ENCODE peak calls at places on chromosomes 4 and X, in six cellular contexts. C is spleen, Y is body of pancreas, I is suprapubic skin, G is endothelial cell of umbilical vein, B is GM12878. E is an unnamed sample.

GRCh38 chr4:3059090-3059428 is 15.3 kb downstream of the HTT-AS start:
- DNase-seq in C (peak), Y (no peak), I (no peak), G (no peak), B (no peak), E (no peak)

GRCh38 chr4:86918539-86919072 is 16.2 kb upstream of the AFF1 start:
- DNase-seq in C (no peak), Y (no peak), I (no peak), G (no peak), B (no peak), E (no peak)

GRCh38 chr4:47531241-47531953 is 46.3 kb downstream of the ATP10D start:
- DNase-seq in C (peak), Y (no peak), I (no peak), G (peak), B (peak), E (peak)

GRCh38 chr4:148454835-148455234 is 12.6 kb upstream of the NR3C2 start:
- DNase-seq in C (no peak), Y (no peak), I (no peak), G (no peak), B (no peak), E (no peak)

GRCh38 chr4:147829401-147830101 is 97.7 kb downstream of the ARHGAP10 start:
- DNase-seq in C (no peak), Y (peak), I (no peak), G (no peak), B (no peak), E (peak)

GRCh38 chr4:168598191-168598590 is 101.3 kb downstream of the PALLD start:
- DNase-seq in C (no peak), Y (no peak), I (no peak), G (peak), B (no peak), E (no peak)

GRCh38 chr4:76969941-76970529 is 20.5 kb downstream of the SEPTIN11 start:
- DNase-seq in C (no peak), Y (no peak), I (no peak), G (no peak), B (no peak), E (no peak)

GRCh38 chr4:127624176-127624575 is 8.6 kb upstream of the INTU start:
- DNase-seq in C (no peak), Y (no peak), I (no peak), G (no peak), B (no peak), E (no peak)

GRCh38 chr4:13599159-13599558 is 28.4 kb downstream of the BOD1L1 start:
- DNase-seq in C (no peak), Y (no peak), I (no peak), G (no peak), B (no peak), E (no peak)

GRCh38 chr4:7226464-7226863 is 34.1 kb downstream of the SORCS2 start:
- DNase-seq in C (no peak), Y (no peak), I (no peak), G (no peak), B (no peak), E (no peak)

GRCh38 chrX:23548164-23548563 is 119.1 kb upstream of the PRDX4 start:
- DNase-seq in C (no peak), Y (no peak), I (no peak), G (no peak), B (no peak), E (no peak)

GRCh38 chr4:119797238-119797894 is 168.8 kb upstream of the PDE5A start:
- DNase-seq in C (no peak), Y (no peak), I (no peak), G (no peak), B (no peak), E (no peak)

GRCh38 chr4:157514711-157515110 is 294.2 kb downstream of the GRIA2 start:
- DNase-seq in C (no peak), Y (no peak), I (no peak), G (no peak), B (no peak), E (no peak)

GRCh38 chr4:3293410-3294391 is 880 bp downstream of the RGS12 start:
- DNase-seq in C (peak), Y (no peak), I (no peak), G (peak), B (no peak), E (peak)

GRCh38 chr4:5307928-5308327 is 256.6 kb downstream of the STK32B start:
- DNase-seq in C (no peak), Y (no peak), I (no peak), G (no peak), B (no peak), E (no peak)

GRCh38 chrX:150429577-150429976 is 66.5 kb downstream of the MAMLD1 start:
- DNase-seq in C (no peak), Y (no peak), I (no peak), G (no peak), B (no peak), E (no peak)

GRCh38 chrX:43964936-43965335 is 8.3 kb downstream of the NDP start:
- DNase-seq in C (no peak), Y (no peak), I (no peak), G (peak), B (no peak), E (no peak)

GRCh38 chr4:41776466-41776865 is 27.9 kb upstream of the PHOX2B start:
- DNase-seq in C (no peak), Y (no peak), I (no peak), G (no peak), B (no peak), E (no peak)

GRCh38 chrX:10014462-10015373 is 47.6 kb downstream of the CLDN34 start:
- DNase-seq in C (peak), Y (peak), I (peak), G (peak), B (no peak), E (peak)

GRCh38 chrX:101552714-101553113 is 2.4 kb downstream of the ARMCX1 start:
- DNase-seq in C (no peak), Y (no peak), I (no peak), G (no peak), B (no peak), E (no peak)

GRCh38 chrX:101550825-101551767 is 749 bp downstream of the ARMCX1 start:
- DNase-seq in C (no peak), Y (peak), I (peak), G (peak), B (no peak), E (no peak)

GRCh38 chrX:101550362-101550761 is at the start of gene ARMCX1:
- DNase-seq in C (peak), Y (peak), I (peak), G (peak), B (no peak), E (peak)
- TF ChIP-seq POLR2A in C (no peak), Y (peak), I (peak), G (peak), B (no peak), E (no peak)

GRCh38 chr4:38667005-38667771 is 3.2 kb downstream of the KLF3 start:
- DNase-seq in C (no peak), Y (peak), I (peak), G (peak), B (no peak), E (peak)
- TF ChIP-seq POLR2A in C (no peak), Y (peak), I (peak), G (peak), B (peak), E (no peak)

DNA sequence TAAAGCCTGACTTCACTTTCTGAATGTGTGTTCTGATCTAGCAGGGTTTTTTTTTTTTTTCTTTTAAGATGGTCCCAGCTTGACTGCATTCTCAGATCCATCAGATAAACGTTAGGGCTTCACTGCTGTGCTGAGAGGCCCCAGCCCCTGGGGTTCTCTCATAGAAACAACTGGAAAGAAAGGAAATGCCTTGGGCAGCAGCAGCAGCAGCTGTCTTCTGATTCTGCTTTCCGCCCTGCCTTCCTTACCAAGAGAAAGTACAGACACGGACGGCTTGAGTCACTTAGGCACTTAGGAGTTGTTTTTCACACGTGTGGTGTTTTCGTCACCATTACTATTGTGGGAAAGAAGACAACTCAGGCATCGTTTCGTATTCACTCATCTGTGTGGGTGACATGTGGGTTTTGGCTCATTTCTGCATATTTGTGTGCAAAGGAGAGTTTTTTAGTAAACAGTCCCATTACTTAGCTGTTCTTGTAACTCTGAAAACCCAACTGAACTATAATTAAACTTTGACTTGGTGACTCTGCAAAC is 172.0 kb downstream of the PTTG2 start:
- DNase-seq in C (no peak), Y (peak), I (peak), G (peak), B (peak), E (no peak)
- TF ChIP-seq POLR2A in C (no peak), Y (peak), I (peak), G (no peak), B (peak), E (no peak)

GRCh38 chr4:122896270-122896669 is 26.1 kb downstream of the NUDT6 start:
- DNase-seq in C (no peak), Y (no peak), I (no peak), G (no peak), B (no peak), E (no peak)

GRCh38 chr4:122900314-122900713 is 22.1 kb downstream of the NUDT6 start:
- DNase-seq in C (no peak), Y (no peak), I (no peak), G (no peak), B (no peak), E (no peak)

GRCh38 chr4:122901621-122902020 is 20.8 kb downstream of the NUDT6 start:
- DNase-seq in C (no peak), Y (no peak), I (no peak), G (no peak), B (no peak), E (no peak)

GRCh38 chr4:122898370-122899150 is 23.8 kb downstream of the NUDT6 start:
- DNase-seq in C (no peak), Y (no peak), I (no peak), G (peak), B (no peak), E (no peak)

GRCh38 chr4:122899682-122900081 is 22.7 kb downstream of the NUDT6 start:
- DNase-seq in C (no peak), Y (no peak), I (no peak), G (no peak), B (no peak), E (no peak)
- TF ChIP-seq POLR2A in C (no peak), Y (no peak), I (no peak), G (no peak), B (no peak), E (no peak)

DNA sequence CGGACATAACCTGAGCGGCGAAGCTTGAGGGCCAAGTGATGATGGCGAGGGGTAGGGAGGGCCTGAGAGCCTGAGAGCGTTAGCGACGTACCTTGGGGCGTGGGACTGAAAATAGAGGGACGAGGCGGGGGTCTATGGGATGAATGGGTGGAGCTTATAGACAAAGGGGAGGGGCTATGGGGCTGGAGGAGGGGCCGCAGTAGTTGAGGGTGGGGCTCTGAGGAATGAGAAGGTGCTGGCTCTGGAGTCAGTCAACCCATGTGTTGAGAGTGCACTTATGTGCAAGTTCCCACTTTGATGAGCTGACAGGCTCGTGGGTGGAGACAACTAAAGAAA is 469 bp downstream of the TBC1D25 start:
- DNase-seq in C (no peak), Y (peak), I (no peak), G (peak), B (no peak), E (peak)
- TF ChIP-seq POLR2A in C (no peak), Y (no peak), I (no peak), G (no peak), B (no peak), E (no peak)

GRCh38 chr4:153432971-153433752 is 33.0 kb upstream of the TMEM131L start:
- DNase-seq in C (peak), Y (peak), I (peak), G (peak), B (peak), E (peak)
- TF ChIP-seq POLR2A in C (no peak), Y (peak), I (no peak), G (no peak), B (peak), E (no peak)

GRCh38 chr4:185304944-185305690 is 90.6 kb downstream of the LRP2BP start:
- DNase-seq in C (no peak), Y (no peak), I (no peak), G (peak), B (peak), E (no peak)
- TF ChIP-seq POLR2A in C (no peak), Y (no peak), I (no peak), G (no peak), B (no peak), E (no peak)

GRCh38 chr4:183722738-183723560 is 63.9 kb downstream of the TRAPPC11 start:
- DNase-seq in C (peak), Y (peak), I (peak), G (peak), B (peak), E (peak)
- TF ChIP-seq POLR2A in C (no peak), Y (peak), I (no peak), G (no peak), B (no peak), E (no peak)

E was measured in stomach.